ENCODE peak calls at places on chromosome 13, in five cellular contexts. H, J, Y, G and I are unnamed samples.

GRCh38 chr13:78602561-78603239 is 652 bp downstream of the POU4F1 start:
- DNase-seq in H (no peak), J (no peak), Y (no peak), G (no peak), I (no peak)

GRCh38 chr13:44470623-44471562 is 97.3 kb downstream of the SERP2 start:
- DNase-seq in H (no peak), J (peak; percentile 52), Y (no peak), G (no peak), I (peak; percentile 20)

GRCh38 chr13:92802776-92803175 is 423.8 kb upstream of the GPC6 start:
- DNase-seq in H (no peak), J (no peak), Y (no peak), G (no peak), I (no peak)

GRCh38 chr13:70310720-70311119 is 202.5 kb upstream of the KLHL1 start:
- DNase-seq in H (no peak), J (no peak), Y (no peak), G (no peak), I (no peak)

GRCh38 chr13:43905435-43906031 is 25.8 kb downstream of the LACC1 start:
- DNase-seq in H (no peak), J (peak; percentile 81), Y (no peak), G (no peak), I (no peak)

GRCh38 chr13:93224545-93224944 is 2.1 kb upstream of the GPC6 start:
- DNase-seq in H (no peak), J (peak; percentile 6), Y (no peak), G (no peak), I (peak; percentile 63)

GRCh38 chr13:48645845-48646244 is 7.9 kb upstream of the CYSLTR2 start:
- DNase-seq in H (no peak), J (no peak), Y (no peak), G (no peak), I (no peak)

GRCh38 chr13:47039106-47039505 is 142.3 kb upstream of the HTR2A start:
- DNase-seq in H (no peak), J (peak; percentile 88), Y (no peak), G (no peak), I (no peak)

GRCh38 chr13:19023115-19023514 is 158.5 kb downstream of the TUBA3C start:
- DNase-seq in H (no peak), J (no peak), Y (no peak), G (no peak), I (no peak)

GRCh38 chr13:30572859-30573275 is 44.9 kb upstream of the USPL1 start:
- DNase-seq in H (no peak), J (peak; percentile 76), Y (no peak), G (peak; percentile 18), I (peak; percentile 66)

GRCh38 chr13:109344552-109345157 is 441.7 kb downstream of the IRS2 start:
- DNase-seq in H (no peak), J (peak; percentile 62), Y (no peak), G (peak; percentile 55), I (peak; percentile 98)

GRCh38 chr13:36082806-36083205 is 48.4 kb downstream of the DCLK1 start:
- DNase-seq in H (no peak), J (no peak), Y (no peak), G (no peak), I (no peak)

GRCh38 chr13:51785592-51786424 is 18.2 kb downstream of the DHRS12 start:
- DNase-seq in H (no peak), J (peak; percentile 80), Y (peak; percentile 72), G (no peak), I (no peak)

GRCh38 chr13:82747948-82748347 is 1134.3 kb downstream of the SLITRK1 start:
- DNase-seq in H (no peak), J (peak; percentile 66), Y (no peak), G (no peak), I (no peak)

GRCh38 chr13:26446751-26447150 is 110.7 kb upstream of the WASF3 start:
- DNase-seq in H (no peak), J (peak; percentile 33), Y (no peak), G (no peak), I (no peak)

GRCh38 chr13:77860621-77861020 is 58.0 kb downstream of the EDNRB start:
- DNase-seq in H (no peak), J (peak; percentile 82), Y (no peak), G (no peak), I (no peak)

GRCh38 chr13:50448535-50448981 is 394.9 kb downstream of the DLEU7 start:
- DNase-seq in H (no peak), J (no peak), Y (no peak), G (no peak), I (no peak)

GRCh38 chr13:92589955-92590354 is 636.7 kb upstream of the GPC6 start:
- DNase-seq in H (no peak), J (no peak), Y (no peak), G (no peak), I (no peak)

GRCh38 chr13:33743438-33744368 is 74.2 kb upstream of the RFC3 start:
- DNase-seq in H (no peak), J (no peak), Y (no peak), G (no peak), I (no peak)

GRCh38 chr13:23637813-23638212 is 67.6 kb downstream of the TNFRSF19 start:
- DNase-seq in H (no peak), J (no peak), Y (no peak), G (no peak), I (no peak)

GRCh38 chr13:82116422-82116989 is 1765.8 kb downstream of the SLITRK1 start:
- DNase-seq in H (no peak), J (no peak), Y (no peak), G (no peak), I (no peak)

GRCh38 chr13:39777527-39778061 is 122.1 kb downstream of the COG6 start:
- DNase-seq in H (no peak), J (peak; percentile 91), Y (no peak), G (peak; percentile 8), I (peak; percentile 61)

GRCh38 chr13:52751196-52751595 is 11.6 kb upstream of the CNMD start:
- DNase-seq in H (no peak), J (no peak), Y (no peak), G (no peak), I (no peak)

GRCh38 chr13:34294483-34295129 is 476.7 kb downstream of the RFC3 start:
- DNase-seq in H (no peak), J (peak; percentile 37), Y (no peak), G (no peak), I (no peak)

GRCh38 chr13:41017153-41017552 is 2.0 kb downstream of the ELF1 start:
- DNase-seq in H (peak; percentile 4), J (no peak), Y (no peak), G (no peak), I (no peak)

GRCh38 chr13:39767791-39768564 is 112.5 kb downstream of the COG6 start:
- DNase-seq in H (no peak), J (no peak), Y (no peak), G (no peak), I (peak; percentile 67)

GRCh38 chr13:52644108-52644507 is 1.9 kb downstream of the HNRNPA1L2 start:
- DNase-seq in H (no peak), J (peak; percentile 39), Y (no peak), G (no peak), I (no peak)

GRCh38 chr13:33353210-33353609 is 67.7 kb upstream of the STARD13 start:
- DNase-seq in H (no peak), J (no peak), Y (peak; percentile 61), G (no peak), I (no peak)

GRCh38 chr13:101773062-101773461 is 320.6 kb downstream of the ITGBL1 start:
- DNase-seq in H (no peak), J (peak; percentile 33), Y (no peak), G (no peak), I (no peak)

GRCh38 chr13:49967456-49967855 is 29.4 kb upstream of the TRIM13 start:
- DNase-seq in H (no peak), J (no peak), Y (no peak), G (no peak), I (no peak)

GRCh38 chr13:80586356-80586755 is 245.4 kb upstream of the SPRY2 start:
- DNase-seq in H (no peak), J (peak; percentile 6), Y (no peak), G (no peak), I (no peak)

GRCh38 chr13:98173431-98173921 is 3.6 kb downstream of the RNF113B start:
- DNase-seq in H (no peak), J (peak; percentile 93), Y (no peak), G (no peak), I (peak; percentile 81)
- H3K27ac ChIP-seq in H (no peak overlapping the region), J (peak overlapping the region; percentile 87), Y (peak overlapping the region; percentile 59), G (peak overlapping the region; percentile 1), I (peak overlapping the region; percentile 77)

GRCh38 chr13:95404141-95404882 is 103.1 kb upstream of the ABCC4 start:
- DNase-seq in H (peak; percentile 46), J (peak; percentile 83), Y (peak; percentile 82), G (peak; percentile 77), I (peak; percentile 54)
- H3K4me3 ChIP-seq in H (peak overlapping the region; percentile 55), J (peak overlapping the region; percentile 43), Y (peak overlapping the region; percentile 43), G (no peak overlapping the region), I (no peak overlapping the region)

GRCh38 chr13:99575376-99575775 is 74.1 kb downstream of the TM9SF2 start:
- DNase-seq in H (no peak), J (no peak), Y (no peak), G (no peak), I (no peak)
- H3K4me1 ChIP-seq in H (no peaks in the 10 kb centered on the region), J (peaks cover 16% of the 10 kb centered on the region), Y (no peaks in the 10 kb centered on the region), G (no peaks in the 10 kb centered on the region), I (no peaks in the 10 kb centered on the region)

GRCh38 chr13:114174529-114174941 is 4.5 kb upstream of the CFAP97D2 start:
- DNase-seq in H (no peak), J (no peak), Y (no peak), G (no peak), I (no peak)
- H3K27ac ChIP-seq in H (no peak overlapping the region), J (no peak overlapping the region), Y (no peak overlapping the region), G (no peak overlapping the region), I (no peak overlapping the region)

DNA sequence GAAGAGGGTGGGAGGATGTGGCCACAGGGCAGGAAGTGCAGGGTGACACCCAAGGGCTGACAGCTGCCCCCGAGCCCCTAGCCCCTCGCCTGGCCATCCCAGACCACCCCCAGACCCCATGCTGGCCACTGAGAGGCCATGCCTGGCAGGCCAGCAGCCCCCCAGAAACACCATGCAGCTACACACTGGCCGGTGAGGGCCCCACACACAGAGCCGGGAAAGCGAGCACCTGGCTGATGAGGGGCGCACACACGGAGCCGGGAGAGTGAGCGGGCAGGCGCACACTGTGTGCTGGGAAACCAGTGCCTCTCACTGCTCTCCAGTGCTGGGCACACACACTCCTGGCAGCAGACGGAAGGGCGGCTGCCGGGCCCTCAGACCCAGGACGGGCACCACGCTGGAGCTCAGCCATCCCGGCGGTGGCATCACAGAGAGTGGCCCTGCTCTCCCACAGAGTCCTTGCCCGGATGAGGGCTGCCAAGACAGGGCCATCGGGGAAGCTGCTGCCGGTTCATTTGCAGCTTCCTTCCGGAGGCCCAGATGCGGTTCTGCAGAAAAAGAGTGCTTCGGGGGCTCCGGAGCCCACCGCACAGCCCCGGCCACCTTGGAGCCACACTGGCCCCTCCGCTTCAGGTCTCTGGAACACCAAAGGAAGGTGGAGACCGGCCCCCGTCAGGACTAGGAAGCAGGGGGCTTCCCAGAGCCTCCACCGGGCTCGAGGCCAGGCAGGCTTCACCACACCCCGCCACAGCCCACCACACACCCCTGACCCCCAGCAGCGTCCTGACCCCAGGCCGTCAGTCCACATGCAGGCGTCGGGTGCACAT is 76.4 kb downstream of the SPACA7 start:
- DNase-seq in H (no peak), J (no peak), Y (no peak), G (no peak), I (no peak)
- H3K4me3 ChIP-seq in H (no peak overlapping the region), J (no peak overlapping the region), Y (no peak overlapping the region), G (no peak overlapping the region), I (no peak overlapping the region)

GRCh38 chr13:110467516-110467915 is 94.0 kb downstream of the RAB20 start:
- DNase-seq in H (no peak), J (no peak), Y (no peak), G (no peak), I (no peak)
- H3K4me1 ChIP-seq in H (no peaks in the 10 kb centered on the region), J (no peaks in the 10 kb centered on the region), Y (no peaks in the 10 kb centered on the region), G (no peaks in the 10 kb centered on the region), I (peaks cover 15% of the 10 kb centered on the region)

GRCh38 chr13:103066079-103066880 is at the start of gene SLC10A2:
- DNase-seq in H (no peak), J (no peak), Y (no peak), G (no peak), I (no peak)
- H3K27ac ChIP-seq in H (no peak within 1 kb of the TSS), J (no peak within 1 kb of the TSS), Y (no peak within 1 kb of the TSS), G (no peak within 1 kb of the TSS), I (no peak within 1 kb of the TSS)